ENCODE peak calls at places on chromosome 1, in five cellular contexts. P is heart right ventricle, F is A549, I is suprapubic skin, E is aorta. C is an unnamed sample. For H3K4me1, the result is how much of the 10 kb centered on the place peaks cover.

GRCh38 chr1:221810406-221810805 is 68.5 kb upstream of the DUSP10 start:
- DNase-seq in P (no peak), F (no peak), I (no peak), E (no peak), C (peak)

GRCh38 chr1:164320780-164321683 is 238.0 kb upstream of the PBX1 start:
- DNase-seq in P (peak), F (no peak), I (no peak), E (no peak), C (peak)

GRCh38 chr1:223175633-223176032 is 32.6 kb upstream of the TLR5 start:
- DNase-seq in P (no peak), F (no peak), I (no peak), E (no peak), C (no peak)

GRCh38 chr1:183719289-183719688 is 66.2 kb upstream of the APOBEC4 start:
- DNase-seq in P (no peak), F (peak), I (no peak), E (no peak), C (no peak)

GRCh38 chr1:112904831-112905227 is 51.2 kb downstream of the SLC16A1 start:
- DNase-seq in P (no peak), F (no peak), I (no peak), E (no peak), C (peak)

GRCh38 chr1:1430114-1430982 is 5.1 kb upstream of the VWA1 start:
- DNase-seq in P (peak), F (peak), I (no peak), E (peak), C (no peak)

GRCh38 chr1:62436039-62436465 is 797 bp upstream of the USP1 start:
- DNase-seq in P (peak), F (peak), I (peak), E (peak), C (no peak)

GRCh38 chr1:24827737-24828136 is 82.5 kb downstream of the CLIC4 start:
- DNase-seq in P (no peak), F (no peak), I (no peak), E (no peak), C (no peak)

GRCh38 chr1:228922722-228923376 is 187.6 kb downstream of the RHOU start:
- DNase-seq in P (no peak), F (no peak), I (no peak), E (no peak), C (no peak)

GRCh38 chr1:59406437-59407164 is 109.7 kb downstream of the FGGY start:
- DNase-seq in P (no peak), F (no peak), I (no peak), E (no peak), C (no peak)

GRCh38 chr1:31799196-31799894 is 16.5 kb downstream of the SPOCD1 start:
- DNase-seq in P (no peak), F (no peak), I (peak), E (no peak), C (no peak)

GRCh38 chr1:18926315-18927081 is 24.1 kb upstream of the ALDH4A1 start:
- DNase-seq in P (no peak), F (peak), I (no peak), E (peak), C (peak)

GRCh38 chr1:233085566-233085965 is 135.2 kb downstream of the NTPCR start:
- DNase-seq in P (no peak), F (no peak), I (no peak), E (no peak), C (peak)

GRCh38 chr1:153510984-153511410 is 24.8 kb downstream of the S100A6 start:
- DNase-seq in P (peak), F (peak), I (peak), E (peak), C (peak)

GRCh38 chr1:20586939-20587638 is 1.8 kb upstream of the CDA start:
- DNase-seq in P (no peak), F (peak), I (no peak), E (no peak), C (no peak)

GRCh38 chr1:52759908-52760307 is 33.7 kb downstream of the ZYG11B start:
- DNase-seq in P (no peak), F (no peak), I (no peak), E (no peak), C (no peak)

GRCh38 chr1:3078941-3079340 is 9.9 kb downstream of the PRDM16 start:
- DNase-seq in P (no peak), F (no peak), I (no peak), E (no peak), C (no peak)
- H3K27ac ChIP-seq in P (peak), F (no peak), I (no peak), E (peak), C (no peak)

GRCh38 chr1:154940213-154940879 is 3.8 kb upstream of the PMVK start:
- DNase-seq in P (no peak), F (no peak), I (no peak), E (no peak), C (no peak)

GRCh38 chr1:154937051-154937987 is 800 bp upstream of the PMVK start:
- DNase-seq in P (peak), F (peak), I (peak), E (peak), C (peak)

GRCh38 chr1:154937988-154938386 is 1.5 kb upstream of the PMVK start:
- DNase-seq in P (no peak), F (no peak), I (no peak), E (no peak), C (peak)

GRCh38 chr1:154940880-154941228 is 4.3 kb upstream of the PMVK start:
- DNase-seq in P (no peak), F (no peak), I (no peak), E (no peak), C (no peak)

DNA sequence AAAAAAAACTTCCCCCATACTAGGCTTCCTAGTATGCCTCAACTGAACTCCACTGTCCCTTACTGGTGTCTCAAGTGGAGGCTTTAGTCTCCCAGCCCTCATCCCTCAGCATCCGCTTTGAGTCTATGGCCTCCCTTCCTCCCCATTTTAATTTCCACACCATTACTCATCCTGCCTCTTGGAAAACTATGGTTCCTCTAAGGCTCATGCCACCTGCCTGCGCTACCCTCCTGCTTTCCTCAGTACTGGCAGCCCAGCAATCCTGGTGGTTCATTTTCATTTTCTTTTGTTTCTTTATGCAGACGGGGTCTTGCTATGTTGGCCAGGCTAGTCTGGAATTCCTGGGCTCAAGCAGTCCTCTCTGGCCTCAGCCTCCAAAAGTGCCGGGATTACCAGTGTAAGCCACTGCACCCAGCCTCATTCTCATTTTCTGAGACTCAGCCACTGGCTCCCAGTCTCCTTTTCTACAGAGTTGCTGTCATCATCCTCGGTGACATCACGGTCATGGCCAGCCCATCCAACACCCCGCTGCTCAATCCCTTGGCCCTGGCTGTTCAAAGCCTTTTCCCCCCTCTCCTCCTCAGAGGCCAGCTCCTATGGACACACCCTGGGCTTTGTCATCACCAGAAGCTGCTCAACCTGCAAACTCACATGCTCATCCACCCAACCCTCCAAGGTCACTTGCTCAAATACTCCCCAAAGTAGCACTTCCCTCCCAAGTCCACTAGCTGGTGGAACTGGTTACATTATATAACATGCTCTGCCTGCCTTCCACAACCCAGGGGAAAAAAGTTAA is 2.3 kb upstream of the PMVK start:
- DNase-seq in P (no peak), F (peak), I (no peak), E (no peak), C (no peak)
- H3K4me1 ChIP-seq in P (under half), F (under half), I (half or more), E (under half), C (under half)

DNA sequence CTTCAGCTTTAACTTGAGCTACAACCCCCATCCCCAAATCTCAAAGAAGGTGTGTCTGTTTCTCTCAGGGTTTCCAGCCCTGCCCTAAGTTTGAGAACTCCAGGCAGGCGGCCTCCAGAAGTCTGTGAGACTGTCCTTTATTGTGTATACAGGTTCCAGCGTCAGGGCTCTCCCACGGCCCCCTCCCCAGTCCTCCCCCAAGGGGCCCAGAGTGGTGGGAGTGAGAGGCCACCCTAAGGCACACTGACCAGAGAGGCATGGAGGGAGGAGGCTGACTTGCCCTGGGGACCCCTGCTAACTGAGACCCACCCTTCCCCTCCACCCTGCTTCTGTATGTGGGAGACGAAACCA is 4.0 kb downstream of the HSPB7 start:
- DNase-seq in P (no peak), F (no peak), I (no peak), E (no peak), C (no peak)
- H3K27ac ChIP-seq in P (peak), F (peak), I (peak), E (peak), C (no peak)

GRCh38 chr1:65056866-65057265 is 90.5 kb upstream of the JAK1 start:
- DNase-seq in P (no peak), F (no peak), I (no peak), E (no peak), C (no peak)

GRCh38 chr1:65062339-65062738 is 85.7 kb upstream of the AK4 start:
- DNase-seq in P (no peak), F (no peak), I (no peak), E (no peak), C (no peak)

GRCh38 chr1:65063025-65063424 is 85.0 kb upstream of the AK4 start:
- DNase-seq in P (no peak), F (peak), I (no peak), E (no peak), C (no peak)

GRCh38 chr1:65056234-65056633 is 89.9 kb upstream of the JAK1 start:
- DNase-seq in P (no peak), F (no peak), I (no peak), E (no peak), C (no peak)

DNA sequence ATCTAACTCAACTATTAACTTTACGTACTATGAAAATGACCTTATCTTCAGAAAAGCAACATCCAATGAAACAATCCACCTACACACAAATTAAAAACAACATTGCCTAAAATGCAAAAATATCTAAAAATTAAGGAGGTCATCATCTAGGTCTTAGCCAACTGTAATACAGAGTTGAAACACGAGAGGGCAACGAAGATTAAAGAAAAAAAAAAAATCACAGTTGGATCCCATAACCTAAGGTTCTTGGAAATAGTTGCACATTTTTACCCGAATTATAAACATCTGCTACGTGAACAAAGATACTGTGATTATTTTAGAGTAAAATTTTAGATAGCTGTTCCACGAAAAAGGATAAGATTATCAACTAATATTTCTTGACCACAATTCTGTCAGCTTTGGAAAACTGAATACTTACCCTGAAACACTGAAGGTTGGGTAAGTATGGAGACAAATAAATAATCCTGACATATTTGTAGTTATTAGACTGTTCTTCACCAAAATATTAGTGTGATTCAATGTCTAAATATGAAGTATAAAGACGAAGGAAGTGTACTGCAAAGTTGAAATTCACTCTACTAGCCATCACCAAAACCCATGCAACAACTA is 88.0 kb upstream of the AK4 start:
- DNase-seq in P (no peak), F (peak), I (no peak), E (no peak), C (no peak)
- H3K4me1 ChIP-seq in P (under half), F (under half), I (half or more), E (under half), C (under half)

GRCh38 chr1:90809093-90809492 is 92.0 kb upstream of the BARHL2 start:
- DNase-seq in P (no peak), F (no peak), I (no peak), E (no peak), C (no peak)
- H3K27ac ChIP-seq in P (no peak), F (no peak), I (no peak), E (no peak), C (no peak)

GRCh38 chr1:204716687-204717086 is 31.1 kb upstream of the LRRN2 start:
- DNase-seq in P (no peak), F (no peak), I (no peak), E (no peak), C (no peak)
- H3K4me1 ChIP-seq in P (under half), F (under half), I (under half), E (under half), C (under half)

C was measured in foreskin keratinocyte.